ENCODE peak calls at places on chromosomes 5 and 9, in seven cellular contexts. C is body of pancreas; L is ovary; Z is CD8-positive, alpha-beta T cell; W is astrocyte of the cerebellum; B is osteocyte; O is colonic mucosa. J is an unnamed sample.

GRCh38 chr5:68834486-68834885 is 259.3 kb upstream of the SLC30A5 start:
- DNase-seq in C (no peak), L (no peak), Z (no peak), W (no peak), B (no peak), O (no peak), J (no peak)

GRCh38 chr9:87793292-87793691 is 67.4 kb downstream of the CTSL start:
- DNase-seq in C (no peak), L (no peak), Z (no peak), W (no peak), B (no peak), O (no peak), J (no peak)

GRCh38 chr5:54425258-54425657 is 30.2 kb upstream of the HSPB3 start:
- DNase-seq in C (no peak), L (no peak), Z (no peak), W (no peak), B (no peak), O (no peak), J (no peak)

GRCh38 chr9:127561491-127562270 is 50.4 kb upstream of the STXBP1 start:
- DNase-seq in C (peak; percentile 63), L (peak; percentile 91), Z (no peak), W (peak; percentile 94), B (peak; percentile 98), O (peak; percentile 82), J (no peak)

GRCh38 chr9:134964686-134965085 is 47.0 kb upstream of the FCN1 start:
- DNase-seq in C (no peak), L (peak; percentile 3), Z (no peak), W (no peak), B (no peak), O (no peak), J (no peak)

GRCh38 chr5:100641833-100642232 is 106.7 kb downstream of the FAM174A start:
- DNase-seq in C (no peak), L (no peak), Z (no peak), W (no peak), B (no peak), O (no peak), J (no peak)

GRCh38 chr5:71794061-71794695 is 75.1 kb downstream of the CARTPT start:
- DNase-seq in C (no peak), L (no peak), Z (no peak), W (no peak), B (no peak), O (no peak), J (no peak)

GRCh38 chr5:147453901-147454814 is 55.7 kb downstream of the DPYSL3 start:
- DNase-seq in C (peak; percentile 79), L (peak; percentile 94), Z (peak; percentile 55), W (peak; percentile 86), B (peak; percentile 97), O (peak; percentile 87), J (peak; percentile 94)

GRCh38 chr9:3981897-3982296 is 318.0 kb downstream of the GLIS3 start:
- DNase-seq in C (no peak), L (no peak), Z (no peak), W (no peak), B (no peak), O (no peak), J (no peak)

GRCh38 chr5:119318256-119318914 is 37.4 kb upstream of the TNFAIP8 start:
- DNase-seq in C (no peak), L (no peak), Z (no peak), W (no peak), B (no peak), O (no peak), J (no peak)

GRCh38 chr5:18745988-18746615 is 1111.8 kb downstream of the TAF11L14 start:
- DNase-seq in C (no peak), L (no peak), Z (peak; percentile 11), W (no peak), B (no peak), O (peak; percentile 26), J (no peak)

GRCh38 chr9:108994695-108995094 is 18.6 kb downstream of the CTNNAL1 start:
- DNase-seq in C (peak; percentile 19), L (peak; percentile 52), Z (no peak), W (no peak), B (no peak), O (no peak), J (no peak)

GRCh38 chr5:654071-654778 is 38.9 kb downstream of the TPPP start:
- DNase-seq in C (no peak), L (no peak), Z (no peak), W (no peak), B (no peak), O (no peak), J (no peak)

GRCh38 chr5:149962040-149962439 is 1.5 kb downstream of the SLC26A2 start:
- DNase-seq in C (no peak), L (no peak), Z (no peak), W (peak; percentile 59), B (no peak), O (no peak), J (no peak)

GRCh38 chr9:123743737-123744136 is 186.2 kb downstream of the DENND1A start:
- DNase-seq in C (no peak), L (no peak), Z (no peak), W (no peak), B (no peak), O (no peak), J (no peak)

GRCh38 chr5:139733698-139734491 is 61.7 kb upstream of the PSD2 start:
- DNase-seq in C (peak; percentile 64), L (no peak), Z (no peak), W (no peak), B (no peak), O (peak; percentile 55), J (peak; percentile 51)

GRCh38 chr5:139847790-139848507 is 52.3 kb downstream of the PSD2 start:
- DNase-seq in C (peak; percentile 82), L (peak; percentile 76), Z (peak; percentile 65), W (no peak), B (no peak), O (peak; percentile 25), J (peak; percentile 61)

GRCh38 chr9:112844771-112845542 is 45.7 kb downstream of the SLC46A2 start:
- DNase-seq in C (peak; percentile 83), L (peak; percentile 76), Z (peak; percentile 64), W (peak; percentile 39), B (peak; percentile 93), O (peak; percentile 89), J (peak; percentile 85)

GRCh38 chr9:33881635-33882034 is 64.7 kb downstream of the UBE2R2 start:
- DNase-seq in C (no peak), L (no peak), Z (no peak), W (no peak), B (no peak), O (no peak), J (no peak)

GRCh38 chr9:119974026-119974425 is 604.8 kb upstream of the BRINP1 start:
- DNase-seq in C (no peak), L (no peak), Z (no peak), W (peak; percentile 53), B (no peak), O (no peak), J (no peak)

GRCh38 chr9:135961811-135962695 is 880 bp upstream of the UBAC1 start:
- DNase-seq in C (no peak), L (no peak), Z (no peak), W (no peak), B (no peak), O (no peak), J (no peak)

GRCh38 chr5:158819840-158820620 is 279.7 kb downstream of the EBF1 start:
- DNase-seq in C (no peak), L (no peak), Z (no peak), W (no peak), B (no peak), O (no peak), J (no peak)

GRCh38 chr5:61623401-61624069 is 291.5 kb downstream of the ZSWIM6 start:
- DNase-seq in C (no peak), L (no peak), Z (no peak), W (no peak), B (no peak), O (no peak), J (peak; percentile 23)
- TF ChIP-seq CTCF in C (no peak), L (no peak), Z (no peak), W (peak; percentile 32), B (peak; percentile 36), O (no peak), J (peak; percentile 60)

DNA sequence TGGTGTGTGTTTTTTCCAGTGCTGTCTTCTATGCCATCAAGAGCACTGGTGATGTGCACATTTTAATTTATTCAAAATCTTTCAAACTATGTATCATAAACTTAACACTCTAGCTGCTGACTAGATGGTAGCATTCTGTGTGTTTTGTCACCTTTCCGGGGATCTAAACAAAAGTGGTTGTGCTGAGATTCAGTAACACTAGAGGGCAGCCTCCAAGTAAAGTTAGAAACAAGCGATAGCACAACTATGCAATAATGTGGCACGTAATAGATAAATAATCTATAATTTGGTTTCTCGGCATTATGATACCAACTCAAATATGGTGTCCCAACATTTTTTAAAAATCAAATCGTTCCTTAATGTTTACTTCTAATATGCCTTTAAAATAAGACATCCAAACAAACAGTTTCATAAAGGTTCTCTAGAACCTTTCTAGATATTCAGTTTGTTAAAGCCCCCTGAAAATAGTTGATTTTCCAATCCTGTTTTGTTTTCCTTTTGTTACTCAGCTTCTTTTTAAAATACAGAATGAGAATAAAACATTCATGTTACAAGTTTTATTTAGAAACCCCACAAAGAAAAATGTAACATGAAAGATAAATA is 16.9 kb downstream of the SEMA6A start:
- DNase-seq in C (peak; percentile 16), L (no peak), Z (no peak), W (no peak), B (no peak), O (no peak), J (no peak)
- TF ChIP-seq CTCF in C (peak; percentile 38), L (peak; percentile 18), Z (no peak), W (peak; percentile 74), B (peak; percentile 74), O (peak; percentile 55), J (peak; percentile 69)

DNA sequence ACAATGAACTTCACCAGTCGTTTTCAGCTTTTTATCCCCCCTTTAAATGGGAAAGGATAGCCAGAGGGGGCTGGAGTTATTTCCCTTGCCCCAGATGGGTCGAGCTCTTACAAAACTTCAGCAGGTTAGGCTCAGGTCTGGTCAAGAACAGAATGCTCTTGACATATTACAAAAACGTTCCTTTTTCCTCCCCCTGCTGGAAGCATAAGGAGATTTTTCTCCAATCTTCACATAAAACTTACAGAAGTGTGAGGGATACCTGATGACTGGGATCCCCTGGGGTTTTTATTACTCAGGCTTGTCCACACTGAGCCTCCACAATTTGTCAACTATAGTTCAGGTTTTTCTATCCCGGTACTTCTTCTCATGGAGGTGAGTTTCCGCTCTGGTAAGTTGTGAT is 60.8 kb downstream of the CSF2 start:
- DNase-seq in C (no peak), L (no peak), Z (no peak), W (no peak), B (no peak), O (no peak), J (no peak)
- TF ChIP-seq CTCF in C (no peak), L (no peak), Z (no peak), W (peak; percentile 36), B (peak; percentile 57), O (no peak), J (peak; percentile 40)

DNA sequence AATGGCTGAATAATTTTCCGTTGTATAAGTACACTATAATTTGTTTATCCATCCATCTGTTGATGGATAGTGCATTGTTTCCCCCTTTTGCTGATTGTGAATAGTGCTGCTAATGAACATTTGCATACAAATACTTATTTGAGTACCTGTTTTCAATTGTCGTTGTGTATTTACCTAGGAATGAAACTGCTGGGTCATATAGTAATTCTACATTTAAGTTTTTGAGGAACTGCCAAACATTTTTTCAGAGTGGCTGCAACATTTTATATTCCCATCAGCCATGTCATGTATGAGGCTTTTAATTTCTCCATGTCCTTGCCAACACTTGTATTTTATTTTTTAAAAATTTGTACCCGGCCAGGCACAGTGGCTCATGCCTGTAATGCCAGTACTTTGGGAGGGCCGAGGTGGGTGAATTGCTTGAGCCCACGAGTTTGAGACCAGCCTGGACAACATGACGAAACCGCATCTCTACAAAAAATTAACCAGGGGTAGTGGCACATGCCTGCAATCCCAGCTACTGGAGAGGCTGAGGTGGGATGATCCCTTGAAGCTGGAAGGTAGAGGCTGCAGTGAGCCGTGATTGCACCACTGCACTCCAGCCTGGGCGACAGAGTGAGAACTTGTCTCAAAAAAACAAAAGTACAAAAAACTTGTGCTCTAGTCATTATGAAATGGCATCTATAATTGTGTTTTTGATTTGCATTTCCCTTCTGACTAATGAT is 2.2 kb upstream of the ANXA6 start:
- DNase-seq in C (no peak), L (no peak), Z (no peak), W (no peak), B (no peak), O (no peak), J (no peak)
- TF ChIP-seq CTCF in C (no peak), L (no peak), Z (no peak), W (no peak), B (no peak), O (no peak), J (no peak)

J was measured in neural crest cell.